ENCODE peak calls at places on chromosomes 12 and 14, in six cellular contexts. R, D, T, L, J and B are unnamed samples.

GRCh38 chr14:91372680-91373495 is 44.7 kb downstream of the CCDC88C start:
- DNase-seq in D (no peak), J (no peak), R (no peak), T (no peak), L (no peak), B (peak)

GRCh38 chr12:57280234-57281062 is 29.5 kb upstream of the STAC3 start:
- DNase-seq in R (peak), J (peak), T (no peak), L (peak), D (peak), B (peak)

GRCh38 chr14:24343795-24344660 is 4.2 kb upstream of the RIPK3 start:
- DNase-seq in L (no peak), T (no peak), J (no peak), R (no peak), D (no peak), B (no peak)

GRCh38 chr12:131137009-131137835 is 183.5 kb downstream of the ADGRD1 start:
- DNase-seq in R (no peak), D (no peak), L (no peak), J (no peak), T (no peak), B (no peak)

GRCh38 chr14:90697577-90698206 is 118.5 kb downstream of the TTC7B start:
- DNase-seq in J (peak), L (peak), T (peak), R (peak), D (peak), B (peak)

GRCh38 chr12:100251917-100252316 is 15.0 kb downstream of the DEPDC4 start:
- DNase-seq in L (peak), J (no peak), D (no peak), T (no peak), R (peak), B (no peak)

GRCh38 chr12:89883630-89884364 is 175.2 kb upstream of the ATP2B1 start:
- DNase-seq in T (no peak), R (no peak), L (peak), J (peak), D (peak), B (peak)

GRCh38 chr12:115916910-115917668 is 360.4 kb downstream of the MED13L start:
- DNase-seq in T (peak), L (no peak), J (peak), R (peak), D (no peak), B (peak)

GRCh38 chr12:14612895-14613294 is 45.2 kb upstream of the PLBD1 start:
- DNase-seq in J (no peak), T (no peak), L (no peak), D (no peak), R (no peak), B (no peak)

GRCh38 chr12:25447046-25447445 is 106.0 kb downstream of the LMNTD1 start:
- DNase-seq in R (no peak), L (no peak), J (no peak), T (no peak), D (no peak), B (no peak)

GRCh38 chr12:14892726-14893442 is 7.2 kb upstream of the MGP start:
- DNase-seq in D (peak), T (no peak), L (no peak), J (no peak), R (peak), B (no peak)

GRCh38 chr12:80151131-80151530 is 51.8 kb downstream of the OTOGL start:
- DNase-seq in D (no peak), L (no peak), R (no peak), J (no peak), T (no peak), B (no peak)

GRCh38 chr14:23388996-23389395 is 12.2 kb downstream of the CMTM5 start:
- DNase-seq in R (no peak), J (no peak), T (no peak), L (no peak), D (no peak), B (no peak)

GRCh38 chr12:31965090-31965489 is 5.9 kb downstream of the RESF1 start:
- DNase-seq in J (no peak), R (no peak), L (no peak), D (no peak), T (no peak), B (no peak)

GRCh38 chr12:46414591-46415268 is 42.2 kb upstream of the SLC38A2 start:
- DNase-seq in J (no peak), T (no peak), R (no peak), L (no peak), D (no peak), B (peak)

GRCh38 chr12:55712154-55712553 is 3.7 kb upstream of the BLOC1S1 start:
- DNase-seq in J (no peak), D (no peak), L (no peak), R (no peak), T (peak), B (no peak)

GRCh38 chr12:57803317-57803893 is 15.1 kb downstream of the AVIL start:
- DNase-seq in L (peak), D (peak), J (peak), T (peak), R (no peak), B (peak)

GRCh38 chr12:30154996-30155730 is 371.4 kb upstream of the TMTC1 start:
- DNase-seq in D (peak), R (no peak), J (no peak), T (no peak), L (peak), B (no peak)

GRCh38 chr14:54606178-54606577 is 39.2 kb downstream of the SAMD4A start:
- DNase-seq in D (no peak), R (no peak), L (peak), J (peak), T (peak), B (no peak)

GRCh38 chr12:24803406-24804245 is 145.3 kb downstream of the BCAT1 start:
- DNase-seq in J (no peak), T (no peak), D (no peak), L (no peak), R (no peak), B (no peak)

GRCh38 chr12:91813701-91814100 is 331.9 kb downstream of the BTG1 start:
- DNase-seq in T (no peak), R (no peak), J (no peak), L (peak), D (peak), B (no peak)

GRCh38 chr12:13864081-13864673 is 117.2 kb downstream of the GRIN2B start:
- DNase-seq in D (peak), L (peak), J (peak), R (peak), T (peak), B (peak)

GRCh38 chr14:99351166-99352007 is 79.4 kb upstream of the BCL11B start:
- DNase-seq in D (no peak), J (no peak), R (no peak), T (no peak), L (no peak), B (no peak)

GRCh38 chr12:51307655-51308593 is 16.1 kb downstream of the BIN2 start:
- DNase-seq in T (no peak), J (peak), D (peak), L (peak), R (peak), B (peak)

GRCh38 chr12:98738002-98738401 is 92.9 kb downstream of the APAF1 start:
- DNase-seq in R (no peak), L (peak), D (peak), J (no peak), T (no peak), B (peak)

GRCh38 chr12:11834104-11834812 is 184.8 kb downstream of the ETV6 start:
- DNase-seq in R (no peak), J (no peak), T (no peak), L (peak), D (peak), B (peak)

GRCh38 chr14:105151131-105151837 is 17.3 kb downstream of the JAG2 start:
- DNase-seq in R (no peak), J (no peak), D (no peak), L (no peak), T (peak), B (no peak)

GRCh38 chr14:90523544-90523943 is 126.7 kb downstream of the CALM1 start:
- DNase-seq in J (peak), R (no peak), D (peak), T (no peak), L (peak), B (no peak)

GRCh38 chr12:110548678-110549077 is 34.4 kb downstream of the PPTC7 start:
- DNase-seq in R (no peak), L (peak), T (no peak), D (peak), J (no peak), B (no peak)

GRCh38 chr14:84961637-84962036 is 568.3 kb upstream of the FLRT2 start:
- DNase-seq in L (no peak), D (no peak), R (no peak), T (peak), J (peak), B (no peak)

GRCh38 chr14:103453791-103454190 is 68.6 kb downstream of the MARK3 start:
- DNase-seq in J (no peak), T (no peak), L (no peak), D (no peak), R (no peak), B (no peak)

GRCh38 chr12:121718653-121719239 is 6.2 kb downstream of the TMEM120B start:
- DNase-seq in D (no peak), J (no peak), R (no peak), L (no peak), T (no peak), B (no peak)

GRCh38 chr12:100184549-100184948 is 16.1 kb upstream of the ACTR6 start:
- DNase-seq in R (no peak), J (no peak), T (no peak), D (no peak), L (no peak), B (no peak)

GRCh38 chr14:104244221-104245011 is 106.0 kb downstream of the KIF26A start:
- DNase-seq in R (no peak), L (no peak), J (no peak), D (no peak), T (no peak), B (no peak)

GRCh38 chr12:39966251-39966650 is 139.6 kb downstream of the SLC2A13 start:
- DNase-seq in D (no peak), J (no peak), L (no peak), R (no peak), T (no peak), B (no peak)

GRCh38 chr14:50776522-50776921 is 54.4 kb downstream of the NIN start:
- DNase-seq in L (no peak), T (no peak), D (no peak), J (no peak), R (no peak), B (no peak)

GRCh38 chr12:19482551-19483109 is 43.3 kb downstream of the AEBP2 start:
- DNase-seq in D (no peak), J (no peak), L (no peak), T (no peak), R (peak), B (no peak)

GRCh38 chr12:95224202-95225170 is 6.9 kb downstream of the VEZT start:
- DNase-seq in R (no peak), L (peak), D (peak), T (no peak), J (peak), B (no peak)